ENCODE peak calls at places on chromosomes 7 and 10, in nine cellular contexts. Z is GM23338, T is vagina, B is cardiac muscle cell, W is AG04450, A is lower leg skin, V is breast epithelium, R is sigmoid colon, L is PC-3. H is an unnamed sample.
A peak's percentile ranks its signal among the peaks of the same experiment; 100 is the strongest.

GRCh38 chr7:39741942-39742623 is 118.7 kb downstream of the RALA start:
- DNase-seq in T (no peak), Z (peak; percentile 97), L (peak; percentile 36), R (no peak), B (peak; percentile 66), W (no peak), V (no peak), A (peak; percentile 85), H (no peak)

GRCh38 chr7:96023376-96023775 is 251.0 kb downstream of the DYNC1I1 start:
- DNase-seq in B (no peak), W (no peak), L (no peak), V (no peak), T (no peak), A (no peak), R (no peak), Z (no peak), H (no peak)

GRCh38 chr7:74325230-74325565 is 36.0 kb downstream of the CLIP2 start:
- DNase-seq in B (no peak), T (no peak), Z (no peak), L (no peak), A (no peak), W (no peak), R (no peak), V (no peak), H (no peak)

GRCh38 chr7:128840326-128841170 is 10.3 kb downstream of the FLNC start:
- DNase-seq in L (no peak), A (no peak), V (no peak), Z (no peak), T (no peak), B (no peak), W (no peak), R (no peak), H (peak; percentile 62)

GRCh38 chr7:155962191-155962967 is 150.1 kb upstream of the SHH start:
- DNase-seq in V (no peak), T (peak; percentile 70), A (peak; percentile 68), Z (no peak), L (peak; percentile 93), B (peak; percentile 27), R (peak; percentile 26), W (peak; percentile 16), H (peak; percentile 47)

GRCh38 chr7:128841961-128842673 is 11.9 kb downstream of the FLNC start:
- DNase-seq in A (no peak), V (no peak), R (no peak), W (no peak), B (peak; percentile 40), Z (peak; percentile 82), L (peak; percentile 33), T (no peak), H (no peak)

GRCh38 chr10:62231371-62231770 is 37.3 kb downstream of the RTKN2 start:
- DNase-seq in T (no peak), A (no peak), Z (no peak), R (no peak), L (peak; percentile 99), B (peak; percentile 87), W (peak; percentile 67), V (no peak), H (no peak)

GRCh38 chr7:93921607-93922446 is at the start of gene GNG11:
- DNase-seq in W (no peak), Z (peak; percentile 77), B (peak; percentile 87), V (peak; percentile 56), R (peak; percentile 91), L (peak; percentile 65), T (no peak), A (peak; percentile 96), H (peak; percentile 82)

GRCh38 chr7:141014091-141014490 is 661 bp downstream of the MRPS33 start:
- DNase-seq in R (no peak), T (no peak), B (peak; percentile 51), L (no peak), W (no peak), V (no peak), A (no peak), Z (peak; percentile 25), H (no peak)

GRCh38 chr7:154304740-154305679 is 252.8 kb downstream of the DPP6 start:
- DNase-seq in T (no peak), V (no peak), W (no peak), A (no peak), R (no peak), B (no peak), L (no peak), Z (no peak), H (no peak)

GRCh38 chr10:17144757-17145156 is 15.1 kb upstream of the CUBN start:
- DNase-seq in L (peak; percentile 9), A (no peak), T (no peak), R (no peak), B (no peak), Z (no peak), V (no peak), W (no peak), H (no peak)

GRCh38 chr10:124290095-124290795 is 128.5 kb downstream of the OAT start:
- DNase-seq in T (no peak), V (no peak), R (peak; percentile 70), W (no peak), A (peak; percentile 87), Z (no peak), L (no peak), B (peak; percentile 61), H (no peak)

GRCh38 chr10:31808258-31809218 is 120.1 kb downstream of the ARHGAP12 start:
- DNase-seq in R (peak; percentile 72), A (no peak), B (peak; percentile 88), L (peak; percentile 59), V (no peak), T (peak; percentile 89), Z (peak; percentile 47), W (peak; percentile 48), H (no peak)

GRCh38 chr7:16962986-16963385 is 81.2 kb upstream of the AGR3 start:
- DNase-seq in V (no peak), Z (no peak), T (no peak), A (no peak), B (no peak), W (no peak), L (no peak), R (no peak), H (no peak)

GRCh38 chr7:101885597-101885955 is 68.2 kb downstream of the CUX1 start:
- DNase-seq in B (no peak), R (peak; percentile 84), W (no peak), T (no peak), Z (no peak), L (no peak), V (no peak), A (no peak), H (peak; percentile 83)

GRCh38 chr10:43817368-43817767 is 168.7 kb upstream of the ZNF32 start:
- DNase-seq in Z (no peak), W (peak; percentile 33), L (no peak), V (no peak), A (no peak), R (no peak), B (peak; percentile 47), T (no peak), H (no peak)

GRCh38 chr10:43816351-43817321 is 168.0 kb upstream of the ZNF32 start:
- DNase-seq in T (no peak), Z (no peak), V (no peak), A (no peak), L (peak; percentile 50), W (peak; percentile 47), B (peak; percentile 98), R (peak; percentile 76), H (no peak)

GRCh38 chr10:43818687-43819086 is 170.0 kb upstream of the ZNF32 start:
- DNase-seq in W (no peak), L (no peak), B (no peak), Z (no peak), R (no peak), T (no peak), V (no peak), A (no peak), H (no peak)

GRCh38 chr10:43815486-43815885 is 166.8 kb upstream of the ZNF32 start:
- DNase-seq in A (no peak), R (no peak), V (no peak), B (no peak), L (no peak), Z (no peak), T (no peak), W (no peak), H (no peak)

GRCh38 chr10:43814611-43815010 is 165.9 kb upstream of the ZNF32 start:
- DNase-seq in W (no peak), L (peak; percentile 16), T (no peak), V (no peak), R (no peak), A (no peak), B (no peak), Z (no peak), H (no peak)
- H3K4me3 ChIP-seq in W (no peak overlapping the region), L (no peak overlapping the region), T (no peak overlapping the region), V (no peak overlapping the region), R (no peak overlapping the region), A (no peak overlapping the region), B (no peak overlapping the region), Z (no peak overlapping the region), H (no peak overlapping the region)

GRCh38 chr10:132329565-132330485 is 2.2 kb upstream of the LRRC27 start:
- DNase-seq in R (peak; percentile 66), A (no peak), W (no peak), T (no peak), L (peak; percentile 75), Z (no peak), B (peak; percentile 73), V (no peak), H (no peak)
- TF ChIP-seq CTCF in R (no peak), A (no peak), W (no peak), T (no peak), L (no peak), Z (no peak), B (no peak), V (no peak), H (no peak)

DNA sequence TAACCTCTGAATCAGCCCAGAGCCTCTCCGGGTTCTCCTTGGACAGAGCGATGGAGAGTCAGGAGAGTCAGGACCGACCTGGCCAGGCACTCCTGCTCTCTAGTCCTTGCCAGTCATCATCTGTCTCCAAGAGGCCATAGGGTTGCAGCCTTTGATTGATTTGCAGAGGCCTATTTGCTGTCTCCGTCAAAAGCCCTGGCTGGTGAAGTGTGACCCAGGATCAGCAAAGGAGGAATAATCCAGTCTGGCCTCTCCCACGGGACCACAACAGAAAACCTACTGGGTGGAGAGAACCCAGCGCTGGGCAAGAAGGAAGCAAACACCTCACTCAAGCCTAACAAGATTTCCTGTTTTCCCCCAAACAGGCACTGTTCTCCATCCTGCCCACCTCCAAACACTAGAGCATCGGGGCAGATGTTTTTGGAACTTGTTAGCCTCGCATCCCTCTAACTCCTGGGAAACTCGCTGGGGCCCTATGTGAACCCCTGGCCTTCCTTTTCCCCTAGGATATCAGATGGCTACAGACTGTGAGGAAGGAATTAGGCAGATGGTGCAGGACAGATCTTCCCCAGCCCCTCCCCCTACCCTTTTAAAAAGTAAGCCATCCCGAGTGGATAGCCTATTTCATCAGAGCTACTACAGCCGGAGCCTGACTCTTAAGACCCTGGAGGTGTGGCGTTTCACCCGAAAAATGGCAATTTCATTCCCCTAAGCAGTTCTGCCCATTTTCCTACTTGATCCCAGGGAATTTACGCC is 54.3 kb downstream of the PODXL start:
- DNase-seq in R (no peak), V (no peak), L (no peak), T (no peak), Z (no peak), W (no peak), B (no peak), A (no peak), H (no peak)
- H3K4me3 ChIP-seq in R (no peak overlapping the region), V (no peak overlapping the region), L (no peak overlapping the region), T (no peak overlapping the region), Z (no peak overlapping the region), W (no peak overlapping the region), B (no peak overlapping the region), A (no peak overlapping the region), H (no peak overlapping the region)

DNA sequence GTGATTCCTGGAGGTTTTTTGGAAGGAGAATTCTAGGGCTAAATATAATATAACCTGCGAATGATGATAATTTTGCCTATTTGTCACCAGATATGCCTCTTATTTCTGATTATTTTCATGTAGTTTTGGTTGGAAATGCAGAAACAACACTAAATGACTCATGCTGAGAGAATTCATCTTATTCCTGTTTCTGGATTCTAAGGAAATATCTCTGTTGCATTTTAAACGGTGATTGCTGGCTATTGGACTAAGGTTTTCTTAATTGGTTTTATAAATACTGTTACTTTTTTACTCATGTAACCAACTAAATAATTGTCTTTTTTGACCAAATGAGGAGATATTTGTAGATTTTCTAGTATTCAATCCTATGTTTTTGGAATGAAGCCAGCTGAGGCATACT is 204.9 kb upstream of the NPSR1 start:
- DNase-seq in B (peak; percentile 55), A (no peak), Z (no peak), V (no peak), R (no peak), T (no peak), W (no peak), L (no peak), H (no peak)
- TF ChIP-seq CTCF in B (no peak), A (no peak), Z (no peak), V (no peak), R (no peak), T (no peak), W (no peak), L (no peak), H (no peak)